ENCODE peak calls at places on chromosome 14, in eight cellular contexts. K is A549; L is substantia nigra; I is aorta; W is RWPE1; B is RWPE2; N is testis; S is effector memory CD4-positive, alpha-beta T cell. E is an unnamed sample.

GRCh38 chr14:88241810-88242209 is 81.3 kb downstream of the KCNK10 start:
- DNase-seq in K (no peak), L (no peak), I (no peak), W (no peak), B (no peak), N (no peak), S (no peak), E (no peak)

GRCh38 chr14:94031161-94031875 is 5.2 kb downstream of the OTUB2 start:
- DNase-seq in K (no peak), L (no peak), I (peak), W (no peak), B (no peak), N (no peak), S (no peak), E (no peak)

GRCh38 chr14:69224946-69225345 is 33.6 kb downstream of the EXD2 start:
- DNase-seq in K (no peak), L (no peak), I (no peak), W (no peak), B (no peak), N (no peak), S (no peak), E (no peak)

GRCh38 chr14:80585506-80585835 is 356.1 kb downstream of the CEP128 start:
- DNase-seq in K (no peak), L (no peak), I (no peak), W (no peak), B (no peak), N (no peak), S (no peak), E (no peak)

GRCh38 chr14:50599700-50600444 is 39.9 kb downstream of the ATL1 start:
- DNase-seq in K (peak), L (no peak), I (no peak), W (peak), B (no peak), N (no peak), S (no peak), E (peak)

GRCh38 chr14:67940476-67940875 is 120.9 kb downstream of the RAD51B start:
- DNase-seq in K (no peak), L (no peak), I (no peak), W (no peak), B (no peak), N (no peak), S (no peak), E (no peak)

GRCh38 chr14:81264011-81264410 is 43.3 kb upstream of the GTF2A1 start:
- DNase-seq in K (no peak), L (no peak), I (no peak), W (no peak), B (no peak), N (no peak), S (no peak), E (no peak)

GRCh38 chr14:94598816-94599655 is 13.2 kb upstream of the SERPINA3 start:
- DNase-seq in K (peak), L (peak), I (peak), W (peak), B (peak), N (peak), S (no peak), E (no peak)

GRCh38 chr14:101250336-101250947 is 310.9 kb upstream of the DIO3 start:
- DNase-seq in K (no peak), L (no peak), I (no peak), W (no peak), B (peak), N (peak), S (no peak), E (no peak)

GRCh38 chr14:34710744-34711143 is 3.6 kb downstream of the CFL2 start:
- DNase-seq in K (no peak), L (no peak), I (no peak), W (no peak), B (no peak), N (no peak), S (no peak), E (no peak)

GRCh38 chr14:28121512-28122297 is 644.9 kb upstream of the FOXG1 start:
- DNase-seq in K (no peak), L (no peak), I (no peak), W (no peak), B (no peak), N (no peak), S (no peak), E (no peak)
- H3K27ac ChIP-seq in K (no peak), L (no peak), I (no peak), W (no peak), B (no peak), N (no peak), S (no peak), E (no peak)

GRCh38 chr14:104799657-104800599 is 973 bp upstream of the ZBTB42 start:
- DNase-seq in K (no peak), L (peak), I (peak), W (peak), B (no peak), N (peak), S (peak), E (peak)
- H3K27ac ChIP-seq in K (peak), L (peak), I (peak), W (peak), B (peak), N (peak), S (peak), E (no peak)

GRCh38 chr14:54606178-54606577 is 39.2 kb downstream of the SAMD4A start:
- DNase-seq in K (no peak), L (no peak), I (peak), W (no peak), B (no peak), N (peak), S (no peak), E (no peak)
- H3K27ac ChIP-seq in K (no peak), L (no peak), I (peak), W (no peak), B (no peak), N (no peak), S (no peak), E (no peak)

GRCh38 chr14:91395466-91395865 is 22.2 kb downstream of the CCDC88C start:
- DNase-seq in K (no peak), L (no peak), I (no peak), W (no peak), B (no peak), N (no peak), S (no peak), E (no peak)

GRCh38 chr14:91398192-91398591 is 19.4 kb downstream of the CCDC88C start:
- DNase-seq in K (no peak), L (no peak), I (no peak), W (no peak), B (no peak), N (no peak), S (no peak), E (no peak)

GRCh38 chr14:91395998-91396660 is 21.5 kb downstream of the CCDC88C start:
- DNase-seq in K (no peak), L (no peak), I (no peak), W (peak), B (no peak), N (no peak), S (no peak), E (no peak)

GRCh38 chr14:91398707-91399106 is 18.9 kb downstream of the CCDC88C start:
- DNase-seq in K (no peak), L (no peak), I (no peak), W (no peak), B (no peak), N (no peak), S (no peak), E (no peak)

DNA sequence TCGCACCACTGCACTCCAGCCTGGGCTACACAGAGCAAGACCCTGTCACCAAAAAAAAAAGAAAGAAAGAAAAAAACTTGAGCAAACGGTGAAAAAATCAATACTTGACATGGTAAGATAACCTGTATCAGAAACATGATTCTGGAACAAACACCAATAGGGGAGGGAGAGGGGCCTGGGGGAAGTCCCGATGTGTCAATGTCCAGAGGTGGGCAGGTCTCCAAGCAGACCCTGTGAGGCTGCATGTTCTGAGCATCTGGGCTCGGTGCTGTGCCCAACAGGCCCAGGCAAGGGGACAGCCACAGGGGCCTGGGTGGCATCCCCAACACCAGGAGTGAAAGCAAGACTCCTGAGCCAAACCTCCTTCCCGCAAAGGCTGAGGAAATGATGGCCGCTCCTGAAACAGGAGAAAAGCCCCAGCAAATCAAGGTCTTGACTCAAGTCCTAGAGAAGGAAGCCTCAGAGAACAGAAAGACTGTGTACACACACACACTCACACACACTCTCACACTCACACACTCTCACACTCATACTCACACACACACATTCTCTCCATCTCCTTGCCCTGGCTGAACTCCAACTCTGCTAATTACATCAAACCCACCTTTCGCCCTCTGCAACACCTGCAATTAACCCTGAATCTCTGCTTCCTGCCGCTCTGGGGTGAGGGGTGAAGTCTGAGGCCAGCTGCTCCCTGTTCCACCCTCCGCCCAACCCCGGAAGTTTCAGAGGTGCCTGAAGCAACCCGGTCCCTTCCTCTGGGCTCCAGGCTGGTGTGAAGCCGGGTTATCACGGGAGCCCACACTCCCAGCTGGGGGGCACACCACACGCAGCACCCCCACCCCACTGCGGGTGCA is 20.4 kb downstream of the CCDC88C start:
- DNase-seq in K (no peak), L (no peak), I (no peak), W (no peak), B (no peak), N (no peak), S (no peak), E (no peak)
- H3K27ac ChIP-seq in K (no peak), L (no peak), I (no peak), W (peak), B (peak), N (no peak), S (peak), E (no peak)